ENCODE peak calls at places on chromosomes 11 and 22, in seven cellular contexts. T is H1, N is HCT116, U is SK-N-SH, O is GM12878, A is HepG2, Q is K562. V is an unnamed sample.

GRCh38 chr11:94142308-94143277 is 14.0 kb downstream of the PANX1 start:
- DNase-seq in U (no peak), A (peak), N (no peak), T (no peak), O (no peak), Q (peak), V (no peak)

GRCh38 chr11:35546317-35546716 is 20.9 kb upstream of the PAMR1 start:
- DNase-seq in U (no peak), Q (no peak), A (no peak), T (no peak), N (no peak), O (no peak), V (no peak)

GRCh38 chr11:117668291-117668690 is 128.7 kb downstream of the DSCAML1 start:
- DNase-seq in T (no peak), O (no peak), U (no peak), N (no peak), A (no peak), Q (no peak), V (peak)

GRCh38 chr22:41252365-41252764 is 11.6 kb upstream of the CHADL start:
- DNase-seq in Q (no peak), A (no peak), N (no peak), T (no peak), U (no peak), O (no peak), V (no peak)

GRCh38 chr11:829116-829945 is 1.6 kb downstream of the CRACR2B start:
- DNase-seq in Q (no peak), U (no peak), N (no peak), A (no peak), O (no peak), T (no peak), V (no peak)

GRCh38 chr22:33350391-33350955 is 292.3 kb upstream of the SYN3 start:
- DNase-seq in T (no peak), A (no peak), N (no peak), U (no peak), Q (no peak), O (no peak), V (no peak)

GRCh38 chr22:25970348-25970995 is 198.8 kb upstream of the SEZ6L start:
- DNase-seq in Q (no peak), A (no peak), U (no peak), N (no peak), O (no peak), T (peak), V (no peak)

GRCh38 chr11:109424893-109425292 is 2.9 kb downstream of the C11orf87 start:
- DNase-seq in U (no peak), O (no peak), T (peak), N (no peak), Q (peak), A (peak), V (peak)

GRCh38 chr11:107177106-107177477 is 158.8 kb upstream of the GUCY1A2 start:
- DNase-seq in O (no peak), A (no peak), T (no peak), Q (no peak), N (no peak), U (no peak), V (no peak)

GRCh38 chr22:24498826-24499225 is 3.7 kb downstream of the UPB1 start:
- DNase-seq in N (no peak), U (no peak), Q (no peak), A (no peak), T (no peak), O (no peak), V (no peak)

GRCh38 chr11:100578966-100579365 is 108.1 kb upstream of the ARHGAP42 start:
- DNase-seq in T (peak), A (no peak), U (no peak), Q (no peak), O (no peak), N (no peak), V (no peak)

GRCh38 chr22:27836181-27836580 is 34.6 kb upstream of the MN1 start:
- DNase-seq in U (no peak), N (no peak), T (no peak), A (no peak), Q (no peak), O (no peak), V (no peak)

GRCh38 chr11:70871881-70872280 is 380.5 kb downstream of the SHANK2 start:
- DNase-seq in N (no peak), U (no peak), T (no peak), O (no peak), Q (no peak), A (no peak), V (no peak)

GRCh38 chr22:41682033-41682807 is 6.4 kb downstream of the SNU13 start:
- DNase-seq in O (peak), A (peak), T (no peak), Q (peak), N (peak), U (peak), V (no peak)

GRCh38 chr11:33732176-33732575 is 4.0 kb downstream of the CD59 start:
- DNase-seq in A (no peak), U (no peak), T (no peak), N (no peak), Q (no peak), O (no peak), V (no peak)

GRCh38 chr11:26276798-26277424 is 55.0 kb upstream of the ANO3 start:
- DNase-seq in Q (peak), A (peak), U (peak), N (peak), T (peak), O (no peak), V (peak)

GRCh38 chr11:7600205-7600775 is 73.0 kb downstream of the CYB5R2 start:
- DNase-seq in N (peak), A (peak), O (no peak), T (no peak), Q (no peak), U (no peak), V (no peak)

GRCh38 chr11:91293119-91293518 is 931.5 kb upstream of the FAT3 start:
- DNase-seq in Q (no peak), T (no peak), O (no peak), A (no peak), U (no peak), N (no peak), V (no peak)

GRCh38 chr11:105468154-105468553 is 141.7 kb upstream of the GRIA4 start:
- DNase-seq in O (no peak), N (no peak), T (no peak), U (no peak), Q (no peak), A (no peak), V (no peak)

GRCh38 chr11:48044577-48044976 is 64.2 kb downstream of the PTPRJ start:
- DNase-seq in A (no peak), T (no peak), O (no peak), Q (no peak), N (no peak), U (no peak), V (no peak)

GRCh38 chr22:46982635-46983034 is 220.2 kb downstream of the TBC1D22A start:
- DNase-seq in T (no peak), O (no peak), A (no peak), N (no peak), U (no peak), Q (no peak), V (no peak)

GRCh38 chr11:48172818-48173609 is 43.6 kb upstream of the OR4B1 start:
- DNase-seq in N (peak), A (peak), U (peak), T (peak), O (no peak), Q (peak), V (peak)

GRCh38 chr11:72308226-72309073 is 64.5 kb upstream of the PHOX2A start:
- DNase-seq in Q (peak), A (no peak), N (no peak), U (peak), T (no peak), O (no peak), V (no peak)

GRCh38 chr11:2775626-2776350 is 76.0 kb upstream of the KCNQ1OT1 start:
- DNase-seq in N (no peak), T (no peak), U (no peak), O (no peak), A (no peak), Q (no peak), V (no peak)
- TF ChIP-seq JUND in N (no peak), T (no peak), U (no peak), O (no peak), A (no peak), Q (no peak), V (no peak)

GRCh38 chr11:10324474-10324873 is 19.6 kb downstream of the ADM start:
- DNase-seq in A (no peak), Q (no peak), U (no peak), N (no peak), O (no peak), T (no peak), V (no peak)

GRCh38 chr11:10327254-10327653 is 22.4 kb downstream of the ADM start:
- DNase-seq in A (no peak), Q (no peak), N (no peak), T (no peak), U (no peak), O (no peak), V (no peak)

GRCh38 chr11:10326080-10326964 is 21.4 kb downstream of the ADM start:
- DNase-seq in N (no peak), O (no peak), T (no peak), A (peak), U (no peak), Q (no peak), V (peak)

GRCh38 chr11:10323793-10324170 is 18.9 kb downstream of the ADM start:
- DNase-seq in Q (no peak), O (no peak), A (no peak), N (no peak), T (no peak), U (no peak), V (no peak)

DNA sequence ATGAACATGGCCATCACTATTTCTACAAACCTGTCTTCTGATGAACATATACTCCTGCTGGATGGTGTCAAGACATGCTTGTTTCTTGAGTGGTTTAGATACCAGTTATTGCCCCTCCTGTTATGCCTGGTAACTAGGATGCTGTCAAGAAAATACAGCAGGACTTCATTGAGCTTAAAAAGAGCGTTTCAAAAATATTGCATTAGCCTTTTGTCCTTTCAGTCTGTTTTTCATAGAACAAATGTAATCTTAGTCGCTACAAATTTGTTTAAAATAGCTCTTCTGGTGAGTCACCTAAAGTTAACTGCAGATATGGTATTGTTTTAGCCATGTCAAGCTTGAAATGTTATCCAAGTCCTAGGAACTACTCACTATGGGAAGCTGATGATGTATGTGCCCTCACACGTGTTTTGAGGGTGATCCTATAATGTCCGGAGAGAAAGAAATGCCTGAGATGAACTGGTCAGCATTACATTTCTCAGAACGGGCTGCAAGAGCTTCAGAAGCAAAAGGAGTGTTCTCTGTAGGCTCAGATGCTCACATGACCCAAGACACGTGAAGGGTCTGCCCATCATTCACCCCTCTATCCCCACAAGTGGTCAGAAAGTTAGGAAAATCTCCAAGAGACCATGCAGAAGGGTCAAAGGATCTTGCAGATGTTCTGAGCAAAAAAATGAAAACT is 20.7 kb downstream of the ADM start:
- DNase-seq in T (no peak), O (no peak), U (no peak), N (no peak), A (no peak), Q (no peak), V (no peak)
- TF ChIP-seq JUND in T (no peak), O (no peak), U (peak), N (no peak), A (no peak), Q (no peak), V (no peak)

GRCh38 chr11:85114786-85115185 is 512.4 kb downstream of the DLG2 start:
- DNase-seq in T (no peak), N (no peak), O (no peak), Q (no peak), U (no peak), A (no peak), V (no peak)

GRCh38 chr11:85118151-85118550 is 509.0 kb downstream of the DLG2 start:
- DNase-seq in Q (no peak), U (no peak), O (no peak), T (no peak), A (no peak), N (no peak), V (no peak)

GRCh38 chr11:85115798-85116197 is 511.3 kb downstream of the DLG2 start:
- DNase-seq in N (no peak), O (no peak), Q (no peak), U (no peak), A (no peak), T (no peak), V (no peak)
- TF ChIP-seq JUND in N (no peak), O (no peak), Q (no peak), U (no peak), A (no peak), T (no peak), V (no peak)

DNA sequence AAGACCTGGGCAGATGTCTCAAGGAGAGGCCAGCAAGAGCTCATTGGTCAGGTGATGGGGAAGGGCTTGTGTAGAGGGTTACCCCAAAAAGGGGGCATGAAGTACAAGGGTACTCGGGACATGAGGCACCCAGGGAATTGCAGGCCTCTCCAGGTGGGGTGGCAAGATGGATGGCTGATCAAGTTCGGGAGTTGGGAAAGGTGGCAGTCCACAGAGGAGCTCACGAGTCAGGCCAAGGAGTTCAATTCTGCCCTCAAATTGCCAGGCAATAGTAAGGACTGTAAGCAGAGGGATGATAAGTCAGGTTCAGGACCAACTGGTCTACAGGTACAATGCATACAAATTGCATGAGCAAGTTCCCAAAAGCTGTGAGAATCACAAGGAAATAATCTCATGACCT is 42.3 kb upstream of the SLC25A1 start:
- DNase-seq in A (no peak), U (no peak), T (no peak), N (no peak), O (no peak), Q (no peak), V (no peak)
- TF ChIP-seq JUND in A (no peak), U (no peak), T (no peak), N (no peak), O (no peak), Q (no peak), V (no peak)

GRCh38 chr22:31162015-31162765 is 2.2 kb downstream of the RNF185 start:
- DNase-seq in O (no peak), A (no peak), Q (no peak), U (no peak), T (no peak), N (no peak), V (no peak)
- TF ChIP-seq JUND in O (no peak), A (no peak), Q (no peak), U (no peak), T (no peak), N (no peak), V (no peak)

GRCh38 chr22:23256986-23257888 is 76.9 kb downstream of the BCR start:
- DNase-seq in N (no peak), U (no peak), Q (peak), O (no peak), A (no peak), T (no peak), V (no peak)

GRCh38 chr22:23259916-23260644 is 79.8 kb downstream of the BCR start:
- DNase-seq in T (no peak), U (no peak), Q (peak), A (no peak), N (no peak), O (no peak), V (no peak)

GRCh38 chr22:23260645-23261581 is 80.6 kb downstream of the BCR start:
- DNase-seq in Q (peak), T (no peak), A (no peak), O (no peak), N (no peak), U (no peak), V (no peak)

GRCh38 chr22:23257889-23258825 is 77.8 kb downstream of the BCR start:
- DNase-seq in U (no peak), T (no peak), N (no peak), A (no peak), O (no peak), Q (peak), V (no peak)

DNA sequence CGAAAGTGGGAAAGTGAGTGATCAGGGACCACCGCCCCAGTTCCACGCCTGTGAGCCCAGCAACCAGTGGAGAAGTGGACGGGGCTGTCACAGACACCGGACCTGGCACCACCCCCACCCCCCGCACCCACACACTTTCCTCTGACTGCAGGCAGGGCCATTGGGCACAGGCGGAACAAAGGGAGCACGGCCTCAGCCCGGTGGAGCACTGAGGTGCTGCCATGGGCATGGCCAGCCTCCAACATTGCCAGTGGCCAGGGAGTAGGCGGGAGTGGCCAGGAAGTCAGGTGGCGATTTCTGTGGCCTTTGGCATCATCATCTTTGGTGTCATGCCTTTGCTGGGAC is 78.5 kb downstream of the BCR start:
- DNase-seq in T (no peak), Q (no peak), A (no peak), N (no peak), O (no peak), U (no peak), V (no peak)
- TF ChIP-seq JUND in T (no peak), Q (no peak), A (no peak), N (no peak), O (no peak), U (no peak), V (no peak)

DNA sequence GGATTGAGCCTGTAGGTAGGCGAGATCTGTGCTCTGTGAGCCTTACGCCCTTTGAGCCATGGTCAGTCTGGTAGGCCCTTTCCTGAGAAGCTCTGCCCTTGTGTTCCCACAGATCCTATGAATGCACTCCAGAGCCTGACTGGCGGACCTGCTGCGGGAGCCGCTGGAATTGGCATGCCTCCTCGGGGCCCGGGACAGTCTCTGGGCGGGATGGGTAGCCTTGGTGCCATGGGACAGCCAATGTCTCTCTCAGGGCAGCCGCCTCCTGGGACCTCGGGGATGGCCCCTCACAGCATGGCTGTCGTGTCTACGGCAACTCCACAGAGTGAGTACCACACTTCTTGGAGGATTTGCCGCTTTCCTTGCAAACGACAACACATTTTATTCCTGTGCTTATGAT is 47.4 kb downstream of the MED15 start:
- DNase-seq in O (no peak), T (no peak), A (no peak), Q (no peak), N (no peak), U (no peak), V (no peak)
- TF ChIP-seq JUND in O (no peak), T (no peak), A (no peak), Q (no peak), N (no peak), U (no peak), V (no peak)

GRCh38 chr11:66126808-66127555 is 56.9 kb downstream of the PACS1 start:
- DNase-seq in O (no peak), N (no peak), U (no peak), T (no peak), Q (no peak), A (no peak), V (no peak)
- TF ChIP-seq JUND in O (no peak), N (no peak), U (no peak), T (no peak), Q (no peak), A (no peak), V (no peak)

DNA sequence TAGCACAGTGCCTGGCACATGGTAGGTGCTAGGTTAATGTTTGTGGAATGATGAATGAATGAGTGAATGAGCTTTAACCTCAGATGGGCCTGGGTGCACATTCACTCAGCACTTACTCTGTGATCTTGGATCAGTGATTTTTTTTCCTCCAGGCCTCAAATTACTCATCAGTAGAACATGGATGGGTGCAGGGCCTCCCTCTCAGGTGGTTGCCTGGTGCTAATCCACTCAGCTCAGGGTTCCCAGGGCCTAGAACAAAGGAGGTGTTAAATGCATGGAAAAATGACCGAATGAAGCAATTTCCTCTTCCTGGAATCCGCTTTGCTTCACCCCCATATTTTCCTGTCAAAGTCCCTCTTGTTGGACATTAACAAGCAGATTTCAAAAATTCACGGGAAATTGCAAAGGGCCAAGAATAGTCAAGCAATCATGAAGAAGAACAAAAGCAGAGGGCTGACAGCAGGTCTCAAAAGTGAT is 93.5 kb downstream of the MYEOV start:
- DNase-seq in Q (no peak), A (no peak), U (no peak), N (no peak), T (no peak), O (no peak), V (no peak)
- TF ChIP-seq JUND in Q (no peak), A (no peak), U (no peak), N (no peak), T (no peak), O (no peak), V (no peak)